ENCODE peak calls at places on chromosomes 16 and 17, in nine cellular contexts. U is H54; L is brain microvascular endothelial cell; G is hippocampal formation; D is KG1; Y is GF-D8; C is activated CD4-positive, CD25-positive, alpha-beta regulatory T cell; Q is NCI-H510A treated with DMSO at 0.1 percent for 48 hours; R is naive thymus-derived CD8-positive, alpha-beta T cell. T is an unnamed sample.
A peak's percentile ranks its signal among the peaks of the same experiment; 100 is the strongest.

GRCh38 chr16:67967183-67967955 is 1.1 kb downstream of the SLC12A4 start:
- DNase-seq in U (no peak), L (peak; percentile 47), G (no peak), D (no peak), Y (no peak), C (no peak), Q (peak; percentile 21), R (peak; percentile 36), T (no peak)

GRCh38 chr17:33689725-33690124 is 396.6 kb upstream of the ASIC2 start:
- DNase-seq in U (no peak), L (no peak), G (no peak), D (no peak), Y (no peak), C (no peak), Q (no peak), R (no peak), T (no peak)

GRCh38 chr17:10327640-10328039 is 45.2 kb downstream of the MYH13 start:
- DNase-seq in U (peak; percentile 65), L (peak; percentile 67), G (peak; percentile 32), D (peak; percentile 16), Y (peak; percentile 14), C (no peak), Q (no peak), R (peak; percentile 48), T (peak; percentile 81)

GRCh38 chr17:61574542-61575351 is 16.3 kb downstream of the NACA2 start:
- DNase-seq in U (peak; percentile 16), L (peak; percentile 18), G (no peak), D (no peak), Y (no peak), C (no peak), Q (peak; percentile 59), R (no peak), T (no peak)

GRCh38 chr16:23556881-23557778 is at the start of the genes EARS2 and UBFD1:
- DNase-seq in U (peak; percentile 93), L (peak; percentile 99), G (peak; percentile 99), D (peak; percentile 95), Y (peak; percentile 94), C (peak; percentile 99), Q (peak; percentile 99), R (peak; percentile 99), T (peak; percentile 99)

GRCh38 chr17:77437017-77437416 is 296.2 kb downstream of the SEC14L1 start:
- DNase-seq in U (no peak), L (peak; percentile 61), G (no peak), D (no peak), Y (peak; percentile 16), C (no peak), Q (peak; percentile 32), R (no peak), T (no peak)

GRCh38 chr17:57940217-57940616 is 15.0 kb downstream of the CUEDC1 start:
- DNase-seq in U (no peak), L (no peak), G (no peak), D (no peak), Y (no peak), C (no peak), Q (peak; percentile 98), R (no peak), T (no peak)

GRCh38 chr17:15742051-15742795 is 10.1 kb downstream of the TBC1D26 start:
- DNase-seq in U (no peak), L (no peak), G (no peak), D (no peak), Y (no peak), C (no peak), Q (no peak), R (no peak), T (no peak)

GRCh38 chr17:10775740-10776333 is 28.1 kb downstream of the TMEM238L start:
- DNase-seq in U (no peak), L (no peak), G (no peak), D (no peak), Y (no peak), C (no peak), Q (no peak), R (no peak), T (no peak)

GRCh38 chr16:30121741-30122620 is 1.0 kb downstream of the MAPK3 start:
- DNase-seq in U (no peak), L (peak; percentile 31), G (peak; percentile 12), D (no peak), Y (no peak), C (no peak), Q (no peak), R (no peak), T (no peak)

GRCh38 chr17:30950189-30950588 is 20.6 kb upstream of the RNF135 start:
- DNase-seq in U (no peak), L (no peak), G (no peak), D (no peak), Y (no peak), C (no peak), Q (no peak), R (no peak), T (no peak)

GRCh38 chr17:35520043-35520442 is 17.4 kb downstream of the SLFN12L start:
- DNase-seq in U (no peak), L (no peak), G (no peak), D (no peak), Y (no peak), C (no peak), Q (no peak), R (no peak), T (no peak)

GRCh38 chr16:88353691-88354090 is 29.1 kb upstream of the ZNF469 start:
- DNase-seq in U (no peak), L (no peak), G (no peak), D (no peak), Y (no peak), C (no peak), Q (no peak), R (no peak), T (no peak)

GRCh38 chr17:76240461-76241204 is at the start of gene RNF157:
- DNase-seq in U (peak; percentile 74), L (peak; percentile 16), G (peak; percentile 51), D (no peak), Y (no peak), C (peak; percentile 53), Q (peak; percentile 54), R (peak; percentile 60), T (peak; percentile 77)

GRCh38 chr17:47695664-47696376 is 1.9 kb downstream of the TBKBP1 start:
- DNase-seq in U (no peak), L (no peak), G (no peak), D (peak; percentile 69), Y (no peak), C (no peak), Q (no peak), R (no peak), T (no peak)

GRCh38 chr16:68257906-68258800 is 6.2 kb upstream of the SLC7A6 start:
- DNase-seq in U (peak; percentile 92), L (peak; percentile 18), G (no peak), D (no peak), Y (peak; percentile 85), C (no peak), Q (peak; percentile 35), R (no peak), T (no peak)

GRCh38 chr16:14527411-14528044 is 102.5 kb downstream of the PARN start:
- DNase-seq in U (no peak), L (no peak), G (no peak), D (no peak), Y (no peak), C (no peak), Q (no peak), R (no peak), T (no peak)

GRCh38 chr17:70041061-70041460 is 34.0 kb upstream of the KCNJ16 start:
- DNase-seq in U (no peak), L (no peak), G (no peak), D (no peak), Y (no peak), C (no peak), Q (no peak), R (no peak), T (no peak)

GRCh38 chr17:50169121-50169764 is 3.4 kb downstream of the SGCA start:
- DNase-seq in U (peak; percentile 60), L (no peak), G (no peak), D (peak; percentile 53), Y (no peak), C (no peak), Q (peak; percentile 61), R (peak; percentile 80), T (no peak)

GRCh38 chr17:17698869-17699351 is 17.7 kb downstream of the RAI1 start:
- DNase-seq in U (peak; percentile 87), L (no peak), G (no peak), D (no peak), Y (no peak), C (no peak), Q (no peak), R (no peak), T (no peak)

GRCh38 chr17:69175812-69176517 is 34.3 kb upstream of the ABCA6 start:
- DNase-seq in U (no peak), L (peak; percentile 92), G (no peak), D (no peak), Y (no peak), C (no peak), Q (no peak), R (no peak), T (no peak)

GRCh38 chr17:36611345-36612072 is 10.1 kb downstream of the MRM1 start:
- DNase-seq in U (peak; percentile 46), L (peak; percentile 82), G (no peak), D (no peak), Y (no peak), C (no peak), Q (no peak), R (no peak), T (no peak)

GRCh38 chr16:77387075-77387474 is 47.8 kb downstream of the ADAMTS18 start:
- DNase-seq in U (no peak), L (no peak), G (no peak), D (no peak), Y (no peak), C (no peak), Q (no peak), R (no peak), T (no peak)

GRCh38 chr17:10156579-10157488 is 41.6 kb downstream of the GAS7 start:
- DNase-seq in U (no peak), L (no peak), G (no peak), D (peak; percentile 18), Y (peak; percentile 90), C (no peak), Q (no peak), R (no peak), T (no peak)

GRCh38 chr16:28110074-28110473 is 46.6 kb upstream of the GSG1L start:
- DNase-seq in U (no peak), L (peak; percentile 12), G (no peak), D (no peak), Y (peak; percentile 74), C (no peak), Q (no peak), R (no peak), T (no peak)

GRCh38 chr17:33572615-33573014 is 279.5 kb upstream of the ASIC2 start:
- DNase-seq in U (no peak), L (no peak), G (no peak), D (no peak), Y (no peak), C (no peak), Q (no peak), R (no peak), T (no peak)

GRCh38 chr16:66705790-66706505 is 9.4 kb upstream of the CMTM4 start:
- DNase-seq in U (no peak), L (peak; percentile 30), G (no peak), D (no peak), Y (no peak), C (no peak), Q (no peak), R (no peak), T (no peak)

GRCh38 chr16:29302976-29303375 is 103.5 kb downstream of the NPIPB11 start:
- DNase-seq in U (no peak), L (no peak), G (no peak), D (no peak), Y (no peak), C (no peak), Q (no peak), R (no peak), T (no peak)

GRCh38 chr17:56785997-56786680 is 47.6 kb downstream of the C17orf67 start:
- DNase-seq in U (no peak), L (no peak), G (no peak), D (no peak), Y (no peak), C (no peak), Q (no peak), R (no peak), T (no peak)

GRCh38 chr16:30948087-30948955 is 547 bp upstream of the ORAI3 start:
- DNase-seq in U (peak; percentile 92), L (peak; percentile 98), G (peak; percentile 95), D (no peak), Y (no peak), C (no peak), Q (no peak), R (no peak), T (peak; percentile 96)

GRCh38 chr16:9206156-9206555 is 114.7 kb downstream of the HAPSTR1 start:
- DNase-seq in U (no peak), L (no peak), G (no peak), D (no peak), Y (no peak), C (no peak), Q (no peak), R (no peak), T (no peak)